ENCODE peak calls at places on chromosomes 16 and 17, in ten cellular contexts. One of them, this sample, is unnamed.

GRCh38 chr16:66026211-66026610 is 340.3 kb upstream of the CDH5 start:
- DNase-seq in cardiac muscle cell: peak; percentile 43
- DNase-seq in GM10248: no peak
- DNase-seq in transverse colon: no peak
- DNase-seq in NCI-H524: peak; percentile 65
- DNase-seq in foreskin fibroblast: no peak
- DNase-seq in activated CD4-positive, alpha-beta T cell treated with anti-CD3 and anti-CD28 coated beads, Interleukin-2, amount 50 U/mL, for 1 hour: no peak
- DNase-seq in heart left ventricle: no peak
- DNase-seq in iPS-NIHi11: peak; percentile 51
- DNase-seq in naive thymus-derived CD4-positive, alpha-beta T cell: no peak
- DNase-seq in this sample: no peak

GRCh38 chr16:27246439-27246838 is 22.1 kb downstream of the NSMCE1 start:
- DNase-seq in foreskin fibroblast: no peak
- DNase-seq in NCI-H524: no peak
- DNase-seq in iPS-NIHi11: no peak
- DNase-seq in naive thymus-derived CD4-positive, alpha-beta T cell: no peak
- DNase-seq in cardiac muscle cell: no peak
- DNase-seq in transverse colon: no peak
- DNase-seq in activated CD4-positive, alpha-beta T cell treated with anti-CD3 and anti-CD28 coated beads, Interleukin-2, amount 50 U/mL, for 1 hour: no peak
- DNase-seq in GM10248: no peak
- DNase-seq in heart left ventricle: no peak
- DNase-seq in this sample: no peak

GRCh38 chr17:79363552-79364275 is 247.1 kb downstream of the RBFOX3 start:
- DNase-seq in transverse colon: no peak
- DNase-seq in NCI-H524: no peak
- DNase-seq in activated CD4-positive, alpha-beta T cell treated with anti-CD3 and anti-CD28 coated beads, Interleukin-2, amount 50 U/mL, for 1 hour: no peak
- DNase-seq in iPS-NIHi11: no peak
- DNase-seq in GM10248: no peak
- DNase-seq in cardiac muscle cell: no peak
- DNase-seq in naive thymus-derived CD4-positive, alpha-beta T cell: no peak
- DNase-seq in heart left ventricle: peak; percentile 57
- DNase-seq in foreskin fibroblast: no peak
- DNase-seq in this sample: no peak

GRCh38 chr17:49031965-49032928 is 35.1 kb downstream of the IGF2BP1 start:
- DNase-seq in foreskin fibroblast: peak; percentile 86
- DNase-seq in heart left ventricle: no peak
- DNase-seq in NCI-H524: peak; percentile 62
- DNase-seq in cardiac muscle cell: peak; percentile 88
- DNase-seq in naive thymus-derived CD4-positive, alpha-beta T cell: peak; percentile 48
- DNase-seq in iPS-NIHi11: peak; percentile 80
- DNase-seq in GM10248: peak; percentile 84
- DNase-seq in transverse colon: peak; percentile 50
- DNase-seq in activated CD4-positive, alpha-beta T cell treated with anti-CD3 and anti-CD28 coated beads, Interleukin-2, amount 50 U/mL, for 1 hour: peak; percentile 26
- DNase-seq in this sample: peak; percentile 36

GRCh38 chr16:63981639-63982038 is 1140.2 kb downstream of the CDH11 start:
- DNase-seq in foreskin fibroblast: no peak
- DNase-seq in naive thymus-derived CD4-positive, alpha-beta T cell: no peak
- DNase-seq in iPS-NIHi11: peak; percentile 15
- DNase-seq in heart left ventricle: no peak
- DNase-seq in GM10248: no peak
- DNase-seq in activated CD4-positive, alpha-beta T cell treated with anti-CD3 and anti-CD28 coated beads, Interleukin-2, amount 50 U/mL, for 1 hour: no peak
- DNase-seq in cardiac muscle cell: peak; percentile 1
- DNase-seq in transverse colon: no peak
- DNase-seq in NCI-H524: no peak
- DNase-seq in this sample: no peak

GRCh38 chr17:78707016-78707415 is 75.1 kb downstream of the CYTH1 start:
- DNase-seq in cardiac muscle cell: no peak
- DNase-seq in NCI-H524: no peak
- DNase-seq in transverse colon: no peak
- DNase-seq in iPS-NIHi11: no peak
- DNase-seq in activated CD4-positive, alpha-beta T cell treated with anti-CD3 and anti-CD28 coated beads, Interleukin-2, amount 50 U/mL, for 1 hour: no peak
- DNase-seq in GM10248: no peak
- DNase-seq in naive thymus-derived CD4-positive, alpha-beta T cell: no peak
- DNase-seq in heart left ventricle: no peak
- DNase-seq in foreskin fibroblast: peak; percentile 21
- DNase-seq in this sample: no peak

GRCh38 chr17:55424893-55425540 is 3.4 kb upstream of the MMD start:
- DNase-seq in cardiac muscle cell: no peak
- DNase-seq in heart left ventricle: no peak
- DNase-seq in GM10248: no peak
- DNase-seq in NCI-H524: no peak
- DNase-seq in iPS-NIHi11: no peak
- DNase-seq in foreskin fibroblast: no peak
- DNase-seq in naive thymus-derived CD4-positive, alpha-beta T cell: no peak
- DNase-seq in activated CD4-positive, alpha-beta T cell treated with anti-CD3 and anti-CD28 coated beads, Interleukin-2, amount 50 U/mL, for 1 hour: no peak
- DNase-seq in transverse colon: no peak
- DNase-seq in this sample: no peak

GRCh38 chr16:88593489-88593888 is 23.3 kb downstream of the ZC3H18 start:
- DNase-seq in iPS-NIHi11: no peak
- DNase-seq in heart left ventricle: no peak
- DNase-seq in foreskin fibroblast: no peak
- DNase-seq in activated CD4-positive, alpha-beta T cell treated with anti-CD3 and anti-CD28 coated beads, Interleukin-2, amount 50 U/mL, for 1 hour: no peak
- DNase-seq in naive thymus-derived CD4-positive, alpha-beta T cell: no peak
- DNase-seq in GM10248: no peak
- DNase-seq in transverse colon: no peak
- DNase-seq in cardiac muscle cell: no peak
- DNase-seq in NCI-H524: no peak
- DNase-seq in this sample: no peak

GRCh38 chr16:51812945-51813344 is 661.9 kb upstream of the SALL1 start:
- DNase-seq in GM10248: no peak
- DNase-seq in iPS-NIHi11: no peak
- DNase-seq in NCI-H524: no peak
- DNase-seq in naive thymus-derived CD4-positive, alpha-beta T cell: no peak
- DNase-seq in heart left ventricle: no peak
- DNase-seq in activated CD4-positive, alpha-beta T cell treated with anti-CD3 and anti-CD28 coated beads, Interleukin-2, amount 50 U/mL, for 1 hour: no peak
- DNase-seq in transverse colon: no peak
- DNase-seq in foreskin fibroblast: no peak
- DNase-seq in cardiac muscle cell: no peak
- DNase-seq in this sample: no peak

GRCh38 chr16:336269-336668 is 16.3 kb downstream of the AXIN1 start:
- DNase-seq in NCI-H524: no peak
- DNase-seq in heart left ventricle: no peak
- DNase-seq in activated CD4-positive, alpha-beta T cell treated with anti-CD3 and anti-CD28 coated beads, Interleukin-2, amount 50 U/mL, for 1 hour: no peak
- DNase-seq in iPS-NIHi11: no peak
- DNase-seq in transverse colon: no peak
- DNase-seq in naive thymus-derived CD4-positive, alpha-beta T cell: no peak
- DNase-seq in cardiac muscle cell: no peak
- DNase-seq in foreskin fibroblast: no peak
- DNase-seq in GM10248: no peak
- DNase-seq in this sample: no peak

GRCh38 chr16:81625544-81626152 is 153.4 kb upstream of the PLCG2 start:
- DNase-seq in activated CD4-positive, alpha-beta T cell treated with anti-CD3 and anti-CD28 coated beads, Interleukin-2, amount 50 U/mL, for 1 hour: no peak
- DNase-seq in naive thymus-derived CD4-positive, alpha-beta T cell: no peak
- DNase-seq in cardiac muscle cell: no peak
- DNase-seq in NCI-H524: no peak
- DNase-seq in GM10248: peak; percentile 83
- DNase-seq in heart left ventricle: peak; percentile 64
- DNase-seq in iPS-NIHi11: no peak
- DNase-seq in foreskin fibroblast: peak; percentile 52
- DNase-seq in transverse colon: peak; percentile 35
- DNase-seq in this sample: no peak

GRCh38 chr17:47703671-47704070 is 9.7 kb downstream of the TBKBP1 start:
- DNase-seq in foreskin fibroblast: no peak
- DNase-seq in cardiac muscle cell: no peak
- DNase-seq in NCI-H524: no peak
- DNase-seq in heart left ventricle: peak; percentile 34
- DNase-seq in activated CD4-positive, alpha-beta T cell treated with anti-CD3 and anti-CD28 coated beads, Interleukin-2, amount 50 U/mL, for 1 hour: no peak
- DNase-seq in transverse colon: no peak
- DNase-seq in iPS-NIHi11: no peak
- DNase-seq in naive thymus-derived CD4-positive, alpha-beta T cell: no peak
- DNase-seq in GM10248: no peak
- DNase-seq in this sample: no peak

GRCh38 chr17:1997146-1997586 is 28.0 kb downstream of the RTN4RL1 start:
- DNase-seq in activated CD4-positive, alpha-beta T cell treated with anti-CD3 and anti-CD28 coated beads, Interleukin-2, amount 50 U/mL, for 1 hour: no peak
- DNase-seq in GM10248: no peak
- DNase-seq in iPS-NIHi11: no peak
- DNase-seq in NCI-H524: no peak
- DNase-seq in naive thymus-derived CD4-positive, alpha-beta T cell: no peak
- DNase-seq in transverse colon: no peak
- DNase-seq in foreskin fibroblast: no peak
- DNase-seq in cardiac muscle cell: no peak
- DNase-seq in heart left ventricle: no peak
- DNase-seq in this sample: no peak

GRCh38 chr17:12691173-12691572 is 25.5 kb downstream of the MYOCD start:
- DNase-seq in iPS-NIHi11: no peak
- DNase-seq in NCI-H524: no peak
- DNase-seq in foreskin fibroblast: peak; percentile 46
- DNase-seq in GM10248: no peak
- DNase-seq in heart left ventricle: no peak
- DNase-seq in cardiac muscle cell: peak; percentile 7
- DNase-seq in transverse colon: no peak
- DNase-seq in activated CD4-positive, alpha-beta T cell treated with anti-CD3 and anti-CD28 coated beads, Interleukin-2, amount 50 U/mL, for 1 hour: no peak
- DNase-seq in naive thymus-derived CD4-positive, alpha-beta T cell: no peak
- DNase-seq in this sample: no peak

GRCh38 chr17:19769946-19770652 is 22.0 kb upstream of the ALDH3A1 start:
- DNase-seq in heart left ventricle: no peak
- DNase-seq in foreskin fibroblast: peak; percentile 70
- DNase-seq in NCI-H524: no peak
- DNase-seq in activated CD4-positive, alpha-beta T cell treated with anti-CD3 and anti-CD28 coated beads, Interleukin-2, amount 50 U/mL, for 1 hour: no peak
- DNase-seq in cardiac muscle cell: peak; percentile 54
- DNase-seq in iPS-NIHi11: no peak
- DNase-seq in naive thymus-derived CD4-positive, alpha-beta T cell: no peak
- DNase-seq in GM10248: peak; percentile 6
- DNase-seq in transverse colon: no peak
- DNase-seq in this sample: no peak

GRCh38 chr17:7997186-7997585 is 5.2 kb upstream of the GUCY2D start:
- DNase-seq in foreskin fibroblast: peak; percentile 65
- DNase-seq in naive thymus-derived CD4-positive, alpha-beta T cell: peak; percentile 27
- DNase-seq in transverse colon: peak; percentile 67
- DNase-seq in cardiac muscle cell: peak; percentile 60
- DNase-seq in NCI-H524: no peak
- DNase-seq in iPS-NIHi11: peak; percentile 55
- DNase-seq in activated CD4-positive, alpha-beta T cell treated with anti-CD3 and anti-CD28 coated beads, Interleukin-2, amount 50 U/mL, for 1 hour: peak; percentile 33
- DNase-seq in GM10248: no peak
- DNase-seq in heart left ventricle: no peak
- DNase-seq in this sample: no peak

GRCh38 chr16:79037429-79038373 is 562.8 kb downstream of the MAF start:
- DNase-seq in cardiac muscle cell: no peak
- DNase-seq in naive thymus-derived CD4-positive, alpha-beta T cell: no peak
- DNase-seq in NCI-H524: no peak
- DNase-seq in activated CD4-positive, alpha-beta T cell treated with anti-CD3 and anti-CD28 coated beads, Interleukin-2, amount 50 U/mL, for 1 hour: no peak
- DNase-seq in transverse colon: no peak
- DNase-seq in foreskin fibroblast: no peak
- DNase-seq in iPS-NIHi11: no peak
- DNase-seq in heart left ventricle: no peak
- DNase-seq in GM10248: no peak
- DNase-seq in this sample: no peak

GRCh38 chr17:31433091-31433790 is 41.8 kb downstream of the RAB11FIP4 start:
- DNase-seq in cardiac muscle cell: no peak
- DNase-seq in NCI-H524: no peak
- DNase-seq in naive thymus-derived CD4-positive, alpha-beta T cell: peak; percentile 48
- DNase-seq in foreskin fibroblast: no peak
- DNase-seq in activated CD4-positive, alpha-beta T cell treated with anti-CD3 and anti-CD28 coated beads, Interleukin-2, amount 50 U/mL, for 1 hour: peak; percentile 37
- DNase-seq in iPS-NIHi11: no peak
- DNase-seq in heart left ventricle: no peak
- DNase-seq in GM10248: no peak
- DNase-seq in transverse colon: no peak
- DNase-seq in this sample: peak; percentile 25

GRCh38 chr17:58421711-58422110 is 4.4 kb upstream of the RNF43 start:
- DNase-seq in iPS-NIHi11: no peak
- DNase-seq in transverse colon: no peak
- DNase-seq in activated CD4-positive, alpha-beta T cell treated with anti-CD3 and anti-CD28 coated beads, Interleukin-2, amount 50 U/mL, for 1 hour: no peak
- DNase-seq in heart left ventricle: no peak
- DNase-seq in naive thymus-derived CD4-positive, alpha-beta T cell: no peak
- DNase-seq in foreskin fibroblast: no peak
- DNase-seq in cardiac muscle cell: no peak
- DNase-seq in GM10248: no peak
- DNase-seq in NCI-H524: no peak
- DNase-seq in this sample: no peak

GRCh38 chr16:3548445-3548844 is 28.8 kb downstream of the NLRC3 start:
- DNase-seq in transverse colon: no peak
- DNase-seq in NCI-H524: no peak
- DNase-seq in foreskin fibroblast: no peak
- DNase-seq in heart left ventricle: no peak
- DNase-seq in iPS-NIHi11: no peak
- DNase-seq in activated CD4-positive, alpha-beta T cell treated with anti-CD3 and anti-CD28 coated beads, Interleukin-2, amount 50 U/mL, for 1 hour: no peak
- DNase-seq in naive thymus-derived CD4-positive, alpha-beta T cell: no peak
- DNase-seq in cardiac muscle cell: no peak
- DNase-seq in GM10248: no peak
- DNase-seq in this sample: no peak

GRCh38 chr16:56032072-56032471 is 156.9 kb upstream of the CES5A start:
- DNase-seq in iPS-NIHi11: no peak
- DNase-seq in NCI-H524: no peak
- DNase-seq in GM10248: no peak
- DNase-seq in heart left ventricle: no peak
- DNase-seq in transverse colon: no peak
- DNase-seq in naive thymus-derived CD4-positive, alpha-beta T cell: no peak
- DNase-seq in activated CD4-positive, alpha-beta T cell treated with anti-CD3 and anti-CD28 coated beads, Interleukin-2, amount 50 U/mL, for 1 hour: no peak
- DNase-seq in cardiac muscle cell: no peak
- DNase-seq in foreskin fibroblast: no peak
- DNase-seq in this sample: no peak

GRCh38 chr16:57039148-57039812 is 49.9 kb downstream of the NLRC5 start:
- DNase-seq in GM10248: no peak
- DNase-seq in activated CD4-positive, alpha-beta T cell treated with anti-CD3 and anti-CD28 coated beads, Interleukin-2, amount 50 U/mL, for 1 hour: no peak
- DNase-seq in naive thymus-derived CD4-positive, alpha-beta T cell: no peak
- DNase-seq in foreskin fibroblast: peak; percentile 71
- DNase-seq in transverse colon: peak; percentile 33
- DNase-seq in iPS-NIHi11: no peak
- DNase-seq in heart left ventricle: no peak
- DNase-seq in NCI-H524: no peak
- DNase-seq in cardiac muscle cell: peak; percentile 93
- DNase-seq in this sample: peak; percentile 19

This sample was measured in naive thymus-derived CD8-positive, alpha-beta T cell.